ENCODE peak calls at places on chromosomes 3 and 15, in nine cellular contexts. D is PC-3, L is upper lobe of left lung, I is pancreas, Z is fibroblast of villous mesenchyme, V is thyroid gland, E is vagina, H is sigmoid colon, Q is transverse colon. B is an unnamed sample.

GRCh38 chr15:22811640-22812039 is 25.2 kb downstream of the NIPA1 start:
- DNase-seq in V (peak; percentile 20), I (peak; percentile 69), D (peak; percentile 59), Q (peak; percentile 65), E (no peak), H (no peak), L (no peak), Z (peak; percentile 57), B (no peak)

GRCh38 chr3:65888980-65889706 is 149.6 kb downstream of the MAGI1 start:
- DNase-seq in E (no peak), I (no peak), L (no peak), H (no peak), D (peak; percentile 61), Z (peak; percentile 87), Q (no peak), V (no peak), B (peak; percentile 63)

GRCh38 chr3:187328691-187329090 is 37.2 kb upstream of the MASP1 start:
- DNase-seq in H (peak; percentile 28), Z (no peak), Q (no peak), V (no peak), D (no peak), E (no peak), I (no peak), L (no peak), B (no peak)

GRCh38 chr3:112373476-112373875 is 40.5 kb downstream of the CD200 start:
- DNase-seq in H (no peak), V (no peak), Q (no peak), D (no peak), E (no peak), I (no peak), L (no peak), Z (no peak), B (no peak)

GRCh38 chr3:17431477-17432045 is 310.9 kb downstream of the TBC1D5 start:
- DNase-seq in Z (peak; percentile 53), H (no peak), E (no peak), D (no peak), Q (no peak), L (no peak), V (no peak), I (no peak), B (no peak)

GRCh38 chr15:62942411-62942810 is 100.1 kb upstream of the TPM1 start:
- DNase-seq in E (no peak), Q (no peak), V (no peak), D (no peak), H (no peak), L (no peak), Z (no peak), I (no peak), B (no peak)

GRCh38 chr15:74955796-74956647 is 550 bp downstream of the RPP25 start:
- DNase-seq in I (peak; percentile 82), Q (peak; percentile 88), V (peak; percentile 89), H (peak; percentile 89), D (no peak), L (peak; percentile 85), E (no peak), Z (peak; percentile 80), B (no peak)

GRCh38 chr3:186772886-186773417 is 10.4 kb upstream of the EIF4A2 start:
- DNase-seq in I (peak; percentile 36), D (no peak), Q (peak; percentile 79), L (peak; percentile 81), V (peak; percentile 28), E (no peak), H (peak; percentile 78), Z (peak; percentile 37), B (no peak)

GRCh38 chr3:158159714-158160113 is 49.8 kb downstream of the RSRC1 start:
- DNase-seq in Q (no peak), H (no peak), E (no peak), I (no peak), D (peak; percentile 51), Z (no peak), L (no peak), V (no peak), B (no peak)

GRCh38 chr15:33910741-33911140 is 57.6 kb upstream of the CHRM5 start:
- DNase-seq in Z (peak; percentile 10), H (no peak), D (peak; percentile 81), I (no peak), V (no peak), Q (no peak), L (no peak), E (no peak), B (no peak)

GRCh38 chr3:160434071-160434470 is 15.5 kb downstream of the TRIM59 start:
- DNase-seq in D (no peak), Q (no peak), L (no peak), Z (no peak), E (no peak), I (no peak), V (no peak), H (no peak), B (no peak)

GRCh38 chr15:46315540-46315939 is 680.7 kb downstream of the SQOR start:
- DNase-seq in V (no peak), I (no peak), Q (no peak), L (no peak), E (no peak), H (no peak), D (no peak), Z (no peak), B (no peak)

GRCh38 chr15:98881526-98882517 is 125.8 kb downstream of the PGPEP1L start:
- DNase-seq in Z (peak; percentile 81), Q (no peak), L (no peak), D (peak; percentile 65), H (no peak), V (no peak), E (no peak), I (peak; percentile 33), B (no peak)

DNA sequence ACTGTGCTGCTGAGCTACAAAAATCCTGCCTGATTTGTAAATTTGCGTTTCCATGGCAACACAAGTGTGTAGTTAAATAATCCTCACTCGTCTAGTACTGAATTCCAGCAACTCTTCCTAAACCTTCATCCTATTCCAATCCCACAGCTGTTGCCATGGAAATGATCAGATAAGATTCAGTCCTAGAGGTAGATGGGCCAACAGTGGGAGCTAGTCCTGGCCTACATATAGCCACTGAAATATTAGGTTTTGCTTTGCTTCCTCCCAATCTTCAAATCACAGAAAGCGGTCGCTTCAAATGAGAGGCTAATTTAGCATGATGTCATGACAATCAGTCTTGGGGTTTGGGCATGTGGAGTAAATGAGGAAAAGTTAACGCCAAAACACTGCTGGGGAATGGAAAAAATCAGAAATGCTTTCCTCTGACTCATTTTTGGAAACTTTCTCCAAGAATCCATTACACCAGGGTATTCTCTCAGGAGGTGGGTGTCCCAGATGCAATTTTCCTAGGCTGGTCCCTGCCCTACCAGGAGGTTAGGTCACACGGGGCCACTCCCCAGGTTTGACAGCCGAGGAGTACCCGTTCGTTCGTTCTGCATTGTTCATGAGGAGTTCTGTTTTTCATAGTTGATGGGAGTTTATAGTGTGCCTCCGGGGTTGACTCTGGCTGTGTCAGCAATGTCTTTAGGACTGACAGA is 159.2 kb upstream of the SLCO3A1 start:
- DNase-seq in H (peak; percentile 78), Q (peak; percentile 34), D (no peak), V (peak; percentile 3), Z (peak; percentile 38), L (no peak), I (no peak), E (no peak), B (no peak)
- H3K4me3 ChIP-seq in H (peak overlapping the region; percentile 29), Q (peak overlapping the region; percentile 13), D (no peak overlapping the region), V (no peak overlapping the region), Z (peak overlapping the region; percentile 23), L (no peak overlapping the region), I (no peak overlapping the region), E (peak overlapping the region; percentile 42), B (no peak overlapping the region)

GRCh38 chr3:155407331-155407730 is 113.8 kb upstream of the STRIT1 start:
- DNase-seq in D (peak; percentile 28), Q (no peak), Z (no peak), I (no peak), V (no peak), H (no peak), L (no peak), E (no peak), B (no peak)

GRCh38 chr3:155407971-155408370 is 114.5 kb upstream of the STRIT1 start:
- DNase-seq in D (no peak), H (no peak), Q (no peak), I (no peak), Z (no peak), L (no peak), E (no peak), V (no peak), B (no peak)

GRCh38 chr3:155412856-155413255 is 119.4 kb upstream of the STRIT1 start:
- DNase-seq in Z (no peak), D (no peak), I (no peak), E (no peak), L (no peak), Q (no peak), V (no peak), H (no peak), B (no peak)

GRCh38 chr3:155409336-155409735 is 115.9 kb upstream of the STRIT1 start:
- DNase-seq in Z (no peak), E (no peak), D (no peak), V (no peak), L (no peak), Q (no peak), I (no peak), H (no peak), B (no peak)

GRCh38 chr3:155411500-155412223 is 118.2 kb upstream of the STRIT1 start:
- DNase-seq in D (peak; percentile 30), E (no peak), V (no peak), I (no peak), L (no peak), H (no peak), Q (no peak), Z (no peak), B (no peak)
- TF ChIP-seq CTCF in D (peak; percentile 41), E (no peak), V (no peak), I (no peak), L (no peak), H (no peak), Q (no peak), Z (no peak), B (no peak)

DNA sequence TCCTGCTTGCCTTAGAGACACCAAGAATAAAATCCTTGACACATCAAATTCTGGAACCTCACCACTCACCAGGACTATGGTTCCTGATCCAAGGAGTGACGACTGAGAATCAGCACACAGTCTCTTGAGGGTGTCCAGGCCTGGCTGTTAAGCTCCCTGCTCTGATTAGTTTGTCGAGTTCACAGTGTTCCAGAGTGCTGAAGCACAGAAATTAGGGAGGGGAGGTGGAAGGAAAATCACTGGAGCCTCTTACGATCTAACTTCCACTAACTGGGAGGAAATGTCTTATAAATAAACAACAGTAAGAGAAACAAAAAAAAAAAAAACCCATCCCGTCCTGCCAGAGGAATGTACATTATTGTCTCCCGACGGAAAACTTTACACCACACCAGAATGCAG is 330.2 kb downstream of the TIGIT start:
- DNase-seq in Z (peak; percentile 97), I (no peak), V (peak; percentile 81), H (peak; percentile 92), D (no peak), Q (peak; percentile 35), L (peak; percentile 31), E (no peak), B (peak; percentile 67)
- H3K4me3 ChIP-seq in Z (peak overlapping the region; percentile 66), I (peak overlapping the region; percentile 8), V (no peak overlapping the region), H (peak overlapping the region; percentile 42), D (no peak overlapping the region), Q (peak overlapping the region; percentile 20), L (peak overlapping the region; percentile 31), E (peak overlapping the region; percentile 53), B (peak overlapping the region; percentile 58)

DNA sequence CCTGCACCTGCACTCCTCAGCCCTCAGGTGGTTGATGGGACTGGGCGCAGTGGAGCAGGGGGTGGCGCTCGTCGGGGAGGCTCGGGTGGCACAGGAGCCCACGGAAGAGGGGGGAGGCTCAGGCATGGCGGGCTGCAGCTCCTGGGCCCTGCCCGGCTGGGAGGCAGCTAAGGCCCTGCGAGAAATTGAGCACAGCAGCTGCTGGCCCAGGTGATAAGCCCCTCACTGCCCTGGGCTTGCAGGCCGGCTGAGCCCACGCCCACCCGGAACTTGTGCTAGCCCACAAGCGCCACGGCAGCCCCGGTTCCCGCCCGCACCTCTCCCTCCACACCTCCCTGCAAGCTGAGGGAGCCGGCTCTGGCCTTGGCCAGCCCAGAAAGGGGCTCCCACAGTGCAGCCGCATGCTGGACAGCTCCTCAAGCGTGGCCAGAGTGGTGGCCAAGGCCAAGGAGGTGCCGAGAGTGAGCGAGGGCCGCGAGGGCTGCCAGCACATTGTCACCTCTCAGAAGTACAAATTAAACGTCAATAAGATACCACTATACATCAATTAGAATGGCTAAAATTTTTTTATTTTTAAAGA is 5.1 kb upstream of the VHL start:
- DNase-seq in I (no peak), D (no peak), Q (no peak), H (no peak), Z (no peak), L (no peak), E (no peak), V (no peak), B (no peak)
- TF ChIP-seq CTCF in I (no peak), D (no peak), Q (no peak), H (no peak), Z (no peak), L (no peak), E (no peak), V (no peak), B (no peak)

B was measured in epithelial cell of proximal tubule.